ENCODE peak calls at places on chromosomes 1 and 21, in eight cellular contexts. W, K, C, M, H, B, G and F are unnamed samples.

GRCh38 chr1:59025201-59025600 is 241.4 kb upstream of the JUN start:
- DNase-seq in W (no peak), K (peak; percentile 84), C (no peak), M (no peak), H (no peak), B (no peak), G (no peak), F (no peak)

GRCh38 chr1:15326691-15327530 is 79.9 kb downstream of the FHAD1 start:
- DNase-seq in W (no peak), K (peak; percentile 90), C (no peak), M (no peak), H (no peak), B (no peak), G (peak; percentile 78), F (no peak)

GRCh38 chr1:59013276-59013927 is 229.6 kb upstream of the JUN start:
- DNase-seq in W (no peak), K (peak; percentile 41), C (peak; percentile 71), M (no peak), H (no peak), B (peak; percentile 70), G (no peak), F (peak; percentile 57)

GRCh38 chr1:161198206-161198876 is 513 bp downstream of the ADAMTS4 start:
- DNase-seq in W (no peak), K (peak; percentile 48), C (peak; percentile 75), M (no peak), H (no peak), B (no peak), G (peak; percentile 25), F (peak; percentile 47)

GRCh38 chr1:107739651-107740050 is 225.3 kb downstream of the VAV3 start:
- DNase-seq in W (no peak), K (no peak), C (no peak), M (no peak), H (no peak), B (no peak), G (no peak), F (no peak)

GRCh38 chr1:37481289-37482003 is 7.1 kb downstream of the ZC3H12A start:
- DNase-seq in W (no peak), K (peak; percentile 42), C (no peak), M (no peak), H (no peak), B (no peak), G (no peak), F (no peak)

GRCh38 chr1:25806418-25806817 is 6.4 kb downstream of the SELENON start:
- DNase-seq in W (no peak), K (peak; percentile 88), C (peak; percentile 84), M (no peak), H (no peak), B (peak; percentile 81), G (no peak), F (no peak)

GRCh38 chr1:81670997-81671396 is 129.7 kb upstream of the ADGRL2 start:
- DNase-seq in W (no peak), K (no peak), C (no peak), M (no peak), H (no peak), B (no peak), G (no peak), F (no peak)

GRCh38 chr21:34229361-34229760 is 134.4 kb upstream of the KCNE2 start:
- DNase-seq in W (no peak), K (no peak), C (no peak), M (no peak), H (no peak), B (no peak), G (no peak), F (no peak)

GRCh38 chr1:168689726-168690602 is 39.0 kb downstream of the DPT start:
- DNase-seq in W (no peak), K (peak; percentile 68), C (no peak), M (no peak), H (no peak), B (peak; percentile 53), G (no peak), F (no peak)

GRCh38 chr1:86852737-86853408 is 61.1 kb downstream of the SELENOF start:
- DNase-seq in W (no peak), K (no peak), C (no peak), M (no peak), H (no peak), B (no peak), G (no peak), F (no peak)

GRCh38 chr1:44355582-44356305 is 687 bp upstream of the ERI3 start:
- DNase-seq in W (no peak), K (no peak), C (no peak), M (no peak), H (no peak), B (no peak), G (peak; percentile 98), F (no peak)

GRCh38 chr21:34892196-34892595 is 156.9 kb downstream of the RUNX1 start:
- DNase-seq in W (peak; percentile 72), K (no peak), C (no peak), M (no peak), H (no peak), B (no peak), G (no peak), F (no peak)

GRCh38 chr1:165543651-165544452 is at the start of gene LRRC52:
- DNase-seq in W (no peak), K (no peak), C (peak; percentile 68), M (no peak), H (no peak), B (peak; percentile 82), G (peak; percentile 23), F (peak; percentile 72)